ENCODE peak calls at places on chromosomes 16 and 17, in five cellular contexts. A is heart left ventricle, C is ovary, F is heart right ventricle, P is left ventricle myocardium inferior. B is an unnamed sample.

GRCh38 chr16:71442041-71442440 is at the start of gene TLE7:
- DNase-seq in F (no peak), C (no peak), A (no peak), P (no peak), B (no peak)

GRCh38 chr16:77298638-77299360 is 99.6 kb downstream of the SYCE1L start:
- DNase-seq in F (no peak), C (peak; percentile 17), P (no peak), A (no peak), B (peak; percentile 91)

GRCh38 chr17:3667366-3668278 is 756 bp downstream of the TAX1BP3 start:
- DNase-seq in C (peak; percentile 87), P (peak; percentile 91), F (peak; percentile 91), A (peak; percentile 96), B (peak; percentile 93)

GRCh38 chr16:2470603-2471015 is 488 bp upstream of the NTN3 start:
- DNase-seq in F (no peak), C (no peak), A (no peak), P (no peak), B (no peak)

GRCh38 chr17:45223541-45224528 is 2.1 kb downstream of the FMNL1 start:
- DNase-seq in P (no peak), F (no peak), A (peak; percentile 28), C (no peak), B (no peak)

GRCh38 chr17:9138161-9138717 is 116.9 kb downstream of the NTN1 start:
- DNase-seq in P (peak; percentile 70), A (peak; percentile 78), C (no peak), F (peak; percentile 62), B (no peak)

GRCh38 chr17:60525624-60526514 is at the start of gene APPBP2:
- DNase-seq in F (peak; percentile 89), A (peak; percentile 89), C (peak; percentile 91), P (peak; percentile 89), B (peak; percentile 83)

GRCh38 chr16:55444754-55445485 is 34.1 kb upstream of the MMP2 start:
- DNase-seq in F (peak; percentile 40), P (peak; percentile 45), A (peak; percentile 50), C (no peak), B (no peak)

GRCh38 chr16:681746-682427 is 1.7 kb downstream of the STUB1 start:
- DNase-seq in A (peak; percentile 41), C (peak; percentile 68), F (no peak), P (no peak), B (no peak)

GRCh38 chr17:67243284-67243683 is 1.7 kb downstream of the HELZ start:
- DNase-seq in C (no peak), A (no peak), P (no peak), F (no peak), B (no peak)

GRCh38 chr16:31108035-31108793 is at the start of gene BCKDK:
- DNase-seq in A (peak; percentile 85), C (peak; percentile 81), F (peak; percentile 70), P (peak; percentile 87), B (peak; percentile 70)

GRCh38 chr17:44279586-44280344 is 11.8 kb upstream of the SLC4A1 start:
- DNase-seq in A (peak; percentile 88), C (peak; percentile 86), P (peak; percentile 78), F (peak; percentile 87), B (no peak)

GRCh38 chr17:51351890-51352289 is 91.5 kb downstream of the UTP18 start:
- DNase-seq in P (peak; percentile 18), C (peak; percentile 65), A (peak; percentile 31), F (no peak), B (no peak)

GRCh38 chr16:57637424-57637823 is 9.0 kb downstream of the ADGRG1 start:
- DNase-seq in P (peak; percentile 62), A (peak; percentile 81), F (peak; percentile 69), C (no peak), B (no peak)

GRCh38 chr17:29930399-29931010 is 477 bp upstream of the SSH2 start:
- DNase-seq in A (no peak), C (no peak), F (no peak), P (no peak), B (no peak)

GRCh38 chr17:80991645-80992076 is at the start of gene CHMP6:
- DNase-seq in P (peak; percentile 79), C (peak; percentile 82), F (peak; percentile 74), A (peak; percentile 80), B (no peak)
- TF ChIP-seq CTCF in P (peak; percentile 54), C (peak; percentile 83), F (no peak), A (peak; percentile 32), B (peak; percentile 25)

GRCh38 chr17:48441231-48441711 is 11.3 kb upstream of the SKAP1 start:
- DNase-seq in F (no peak), C (no peak), P (no peak), A (no peak), B (no peak)

GRCh38 chr17:48443712-48444111 is 13.7 kb upstream of the SKAP1 start:
- DNase-seq in P (no peak), F (no peak), A (no peak), C (no peak), B (no peak)

GRCh38 chr17:48441862-48442261 is 11.8 kb upstream of the SKAP1 start:
- DNase-seq in F (no peak), C (no peak), A (no peak), P (no peak), B (no peak)

GRCh38 chr17:48444531-48445247 is 14.7 kb upstream of the SKAP1 start:
- DNase-seq in A (no peak), C (no peak), F (no peak), P (no peak), B (no peak)

DNA sequence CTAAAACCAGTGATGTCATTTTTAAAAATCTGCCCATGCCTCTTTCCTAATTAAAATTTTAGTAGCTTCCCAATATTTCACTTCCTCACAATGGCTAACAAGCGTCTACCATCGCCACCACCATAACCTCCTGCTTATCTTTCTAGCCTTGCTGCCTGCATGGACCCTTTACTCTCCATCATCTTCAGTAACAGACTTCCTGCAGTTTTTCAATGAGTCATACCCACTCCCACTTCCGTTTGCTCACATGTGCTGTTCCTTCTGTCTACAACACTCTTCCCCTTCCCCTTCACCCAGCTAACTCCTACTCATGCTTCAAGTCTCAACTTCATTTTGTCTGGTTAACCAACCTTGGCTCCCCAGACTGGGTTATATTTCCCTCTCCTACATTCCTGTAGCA is 12.8 kb upstream of the SKAP1 start:
- DNase-seq in A (no peak), F (no peak), P (no peak), C (no peak), B (no peak)
- H3K4me1 ChIP-seq in A (no peaks in the 10 kb centered on the region), F (no peaks in the 10 kb centered on the region), P (no peaks in the 10 kb centered on the region), C (no peaks in the 10 kb centered on the region), B (peaks cover 7% of the 10 kb centered on the region)

DNA sequence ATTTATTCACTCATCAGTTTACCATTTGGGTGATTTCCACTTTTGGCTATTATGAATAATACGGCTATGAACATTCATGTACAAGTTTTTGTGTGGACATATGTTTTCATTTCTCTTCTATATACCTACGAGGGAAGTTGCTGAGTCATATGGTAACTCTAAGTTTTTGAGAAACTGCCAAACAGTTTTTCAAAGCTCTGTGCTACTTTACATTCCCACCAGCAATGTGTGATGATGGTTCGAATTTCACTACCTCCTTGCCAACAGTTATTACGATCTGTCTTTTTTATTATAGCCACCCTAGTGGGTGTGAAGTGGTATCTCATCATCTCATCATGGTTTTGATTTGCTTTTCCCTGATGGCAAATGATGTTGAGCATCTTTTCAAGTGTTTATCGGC is 63.7 kb upstream of the MRTFB start:
- DNase-seq in P (no peak), F (no peak), A (no peak), C (no peak), B (no peak)
- TF ChIP-seq CTCF in P (no peak), F (no peak), A (no peak), C (no peak), B (no peak)

DNA sequence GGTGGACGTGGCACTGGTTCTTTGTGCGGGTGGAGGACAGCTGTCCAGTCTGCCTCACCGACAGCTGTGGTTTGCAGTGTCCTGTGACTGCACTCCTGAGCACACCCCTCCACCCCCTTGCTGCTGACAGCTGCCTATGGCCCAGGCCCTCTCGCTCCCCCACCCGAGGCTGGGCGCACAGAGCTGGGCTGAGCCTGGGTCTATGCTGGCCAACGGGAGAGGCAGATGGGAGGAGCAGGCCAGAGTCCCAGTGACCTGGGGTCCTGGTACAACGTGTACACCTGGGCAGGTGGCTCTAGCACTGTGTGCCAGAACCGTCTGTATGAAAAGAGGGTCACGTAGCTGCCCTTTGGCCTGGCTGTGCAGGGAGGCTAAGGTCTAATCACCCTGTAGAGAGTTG is 30.5 kb downstream of the BAIAP2 start:
- DNase-seq in P (no peak), A (no peak), F (no peak), C (no peak), B (no peak)
- H3K4me1 ChIP-seq in P (peaks cover 63% of the 10 kb centered on the region), A (peaks cover 19% of the 10 kb centered on the region), F (peaks cover 37% of the 10 kb centered on the region), C (no peaks in the 10 kb centered on the region), B (peaks cover 40% of the 10 kb centered on the region)

GRCh38 chr17:37744961-37745800 is at the start of gene HNF1B:
- DNase-seq in P (no peak), F (no peak), C (no peak), A (no peak), B (no peak)
- TF ChIP-seq CTCF in P (no peak), F (no peak), C (no peak), A (no peak), B (no peak)

GRCh38 chr17:74731347-74731605 is 5.8 kb upstream of the RAB37 start:
- DNase-seq in A (no peak), F (no peak), C (no peak), P (no peak), B (no peak)

GRCh38 chr17:74733365-74734122 is 3.5 kb upstream of the RAB37 start:
- DNase-seq in A (no peak), F (no peak), P (no peak), C (no peak), B (no peak)

GRCh38 chr17:74734256-74734655 is 2.8 kb upstream of the RAB37 start:
- DNase-seq in A (no peak), P (no peak), F (no peak), C (no peak), B (no peak)

GRCh38 chr17:74730491-74731346 is 6.3 kb upstream of the RAB37 start:
- DNase-seq in A (no peak), F (no peak), P (no peak), C (no peak), B (no peak)

DNA sequence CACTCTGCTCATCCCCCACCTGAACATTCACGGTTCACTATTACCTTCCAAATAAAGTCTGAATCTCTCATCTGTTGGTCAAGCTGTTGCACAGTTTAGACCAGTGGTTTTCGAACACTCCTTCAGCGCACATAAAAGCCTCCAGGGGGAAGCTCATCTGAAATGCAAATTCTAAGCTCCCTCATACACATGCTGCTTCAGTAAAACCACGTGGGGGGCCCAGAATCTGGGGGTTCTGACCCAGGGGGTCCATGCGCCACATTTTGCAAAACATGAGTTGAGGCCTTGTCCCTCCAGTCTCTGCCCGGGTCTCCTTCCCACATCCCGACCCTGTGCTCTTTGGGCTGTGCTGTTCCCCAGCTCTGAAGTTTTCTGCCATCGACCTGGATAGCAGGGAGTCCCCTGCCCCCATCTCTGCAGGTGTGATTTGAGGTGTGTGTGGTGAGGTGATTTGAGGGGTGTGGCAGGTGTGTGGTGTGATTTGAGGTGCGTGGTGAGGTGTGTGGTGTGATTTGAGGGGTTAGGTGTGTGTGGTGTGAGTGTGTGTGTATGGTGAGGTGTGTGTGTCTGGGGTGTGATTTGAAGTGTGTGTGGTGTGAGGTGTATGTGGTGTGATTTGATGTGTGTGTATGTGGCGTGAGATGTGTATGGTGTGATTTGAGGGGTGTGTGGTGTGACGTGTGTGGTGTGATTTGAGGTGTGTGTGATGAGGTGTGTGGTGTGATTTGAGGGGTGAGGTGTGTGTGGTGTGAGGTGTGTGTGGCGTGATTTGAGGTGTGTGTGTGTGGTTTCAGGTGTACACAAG is 4.8 kb upstream of the RAB37 start:
- DNase-seq in C (no peak), F (no peak), P (no peak), A (no peak), B (no peak)
- H3K4me1 ChIP-seq in C (no peaks in the 10 kb centered on the region), F (peaks cover 12% of the 10 kb centered on the region), P (peaks cover 13% of the 10 kb centered on the region), A (peaks cover 2% of the 10 kb centered on the region), B (no peaks in the 10 kb centered on the region)

B was measured in RWPE2.